ENCODE peak calls at places on chromosomes 5 and 9, in six cellular contexts. G is heart left ventricle, I is endothelial cell of umbilical vein, T is body of pancreas, O is K562, R is prostate gland. P is an unnamed sample.

GRCh38 chr5:42583322-42583721 is 160.1 kb downstream of the GHR start:
- DNase-seq in G (peak; percentile 58), R (peak; percentile 78), I (peak; percentile 59), T (peak; percentile 77), O (peak; percentile 71), P (peak; percentile 72)

GRCh38 chr9:113589890-113590289 is 126.4 kb downstream of the RGS3 start:
- DNase-seq in O (no peak), G (no peak), I (peak; percentile 71), R (no peak), T (no peak), P (no peak)

GRCh38 chr9:109926321-109926959 is 146.4 kb downstream of the PALM2AKAP2 start:
- DNase-seq in R (no peak), T (no peak), G (no peak), O (no peak), I (no peak), P (no peak)

GRCh38 chr5:179595916-179596315 is 27.6 kb downstream of the HNRNPH1 start:
- DNase-seq in R (no peak), G (no peak), O (no peak), I (no peak), T (no peak), P (no peak)

GRCh38 chr9:128911529-128912035 is 9.2 kb upstream of the PHYHD1 start:
- DNase-seq in I (peak; percentile 85), R (no peak), G (peak; percentile 87), T (peak; percentile 47), O (no peak), P (no peak)

GRCh38 chr9:121776009-121776738 is 124.7 kb downstream of the DAB2IP start:
- DNase-seq in T (no peak), O (no peak), G (peak; percentile 6), I (no peak), R (no peak), P (no peak)

GRCh38 chr5:115033861-115034260 is 135.8 kb downstream of the TRIM36 start:
- DNase-seq in T (no peak), R (no peak), O (no peak), G (no peak), I (no peak), P (peak; percentile 57)

GRCh38 chr5:116571568-116572321 is 2.9 kb downstream of the SEMA6A start:
- DNase-seq in G (no peak), I (no peak), O (no peak), T (no peak), R (no peak), P (peak; percentile 30)

GRCh38 chr9:35598863-35599590 is 6.0 kb upstream of the TESK1 start:
- DNase-seq in R (no peak), T (no peak), I (no peak), G (no peak), O (no peak), P (no peak)

GRCh38 chr9:12972608-12973589 is 198.1 kb downstream of the LURAP1L start:
- DNase-seq in G (no peak), I (no peak), R (peak; percentile 69), T (peak; percentile 18), O (no peak), P (no peak)

GRCh38 chr5:1018596-1018995 is 10.0 kb downstream of the NKD2 start:
- DNase-seq in R (no peak), I (no peak), G (no peak), O (no peak), T (no peak), P (no peak)

GRCh38 chr5:1019001-1019651 is 10.5 kb downstream of the NKD2 start:
- DNase-seq in G (no peak), T (no peak), O (no peak), R (no peak), I (no peak), P (no peak)

GRCh38 chr5:1017056-1017455 is 8.5 kb downstream of the NKD2 start:
- DNase-seq in I (no peak), O (no peak), G (no peak), R (no peak), T (no peak), P (no peak)

GRCh38 chr5:1016476-1016875 is 7.9 kb downstream of the NKD2 start:
- DNase-seq in T (no peak), G (no peak), R (no peak), O (no peak), I (no peak), P (no peak)

DNA sequence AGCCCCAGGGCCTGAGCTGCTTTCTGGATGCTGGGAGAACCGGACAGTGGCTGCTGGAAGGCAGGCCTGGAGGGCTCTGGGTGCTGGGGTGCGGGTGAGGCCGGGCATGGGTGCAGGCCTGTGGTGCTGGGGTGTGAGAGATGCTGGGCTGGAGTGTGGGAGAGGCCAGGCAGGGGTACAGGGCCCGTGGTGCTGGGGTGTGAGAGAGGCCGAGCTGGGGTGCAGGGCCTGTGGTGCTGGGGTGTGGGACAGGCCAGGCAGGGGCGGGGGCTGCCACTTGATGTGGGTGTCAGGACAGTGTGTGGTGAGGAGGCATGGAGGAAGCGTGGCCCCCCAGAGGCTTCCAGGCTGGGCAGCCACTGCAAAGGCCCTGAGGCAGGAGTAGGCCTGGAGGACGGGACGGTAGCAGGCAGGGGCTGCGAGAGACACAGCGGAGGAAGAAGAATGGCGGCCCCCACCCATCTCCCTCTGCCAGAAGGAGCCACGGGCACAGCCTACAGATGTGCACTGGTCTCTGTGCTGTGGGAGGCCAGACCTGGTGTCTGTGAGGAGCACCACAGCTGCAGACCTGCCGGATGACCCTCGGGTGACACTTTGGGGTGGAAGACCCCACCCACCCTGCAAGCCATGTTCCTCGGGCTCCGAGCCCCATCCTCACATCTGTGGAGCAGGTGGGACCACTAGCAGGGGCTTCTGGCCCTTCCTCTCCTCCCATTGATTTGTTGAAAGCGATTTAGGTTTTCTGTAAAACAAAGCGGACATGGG is 9.3 kb downstream of the NKD2 start:
- DNase-seq in I (no peak), G (no peak), O (no peak), R (no peak), T (no peak), P (no peak)
- H3K4me1 ChIP-seq in I (no peaks in the 10 kb centered on the region), G (no peaks in the 10 kb centered on the region), O (no peaks in the 10 kb centered on the region), R (peaks cover 5% of the 10 kb centered on the region), T (no peaks in the 10 kb centered on the region), P (no peaks in the 10 kb centered on the region)

DNA sequence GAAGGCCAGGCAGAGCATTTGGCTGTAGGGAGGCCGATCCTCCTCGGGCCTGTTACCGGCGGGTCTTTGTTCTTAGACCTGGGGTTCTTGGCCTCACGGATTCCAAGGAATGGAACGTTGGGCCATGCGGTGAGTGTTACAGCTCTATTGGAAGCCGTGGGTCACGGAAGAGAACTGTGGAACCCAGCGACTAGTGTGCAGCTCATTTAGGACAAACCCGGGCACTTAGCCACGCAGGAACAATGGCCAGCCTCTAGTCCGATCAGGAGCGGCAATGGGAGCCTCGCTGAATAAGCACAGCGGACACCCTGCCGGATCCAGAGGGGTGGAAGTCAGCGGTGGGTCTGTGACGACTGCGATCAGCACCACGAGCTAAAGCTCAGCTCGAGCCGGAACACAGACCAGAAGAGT is 53.9 kb upstream of the RPL26L1 start:
- DNase-seq in R (no peak), G (no peak), I (no peak), O (no peak), T (no peak), P (no peak)
- TF ChIP-seq POLR2A in R (no peak), G (no peak), I (no peak), O (no peak), T (peak; percentile 4), P (no peak)

DNA sequence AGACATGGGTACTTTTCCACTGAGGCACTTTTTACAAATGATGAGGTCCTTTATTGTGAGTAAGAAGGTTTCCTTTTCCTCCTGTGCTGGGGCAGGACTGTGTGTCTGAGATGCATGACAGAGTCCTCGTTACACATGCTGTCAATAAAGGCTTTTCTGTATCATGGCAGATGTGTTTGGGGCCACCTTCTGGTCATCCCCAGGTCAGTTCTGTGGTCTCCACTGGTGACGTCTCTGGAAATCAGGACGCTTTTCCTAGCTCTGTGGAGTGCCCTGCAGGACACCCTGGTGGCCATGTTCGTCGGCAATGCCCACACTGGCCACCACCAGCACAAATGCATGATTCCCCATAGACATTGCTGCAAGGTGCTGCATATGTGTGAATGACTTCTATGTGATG is 2.8 kb downstream of the CMBL start:
- DNase-seq in O (peak; percentile 74), G (no peak), I (no peak), R (no peak), T (no peak), P (no peak)
- TF ChIP-seq CTCF in O (peak; percentile 85), G (no peak), I (no peak), R (no peak), T (no peak), P (peak; percentile 8)

GRCh38 chr5:151026674-151027073 is 6.3 kb downstream of the GPX3 start:
- DNase-seq in O (no peak), R (no peak), T (no peak), I (no peak), G (peak; percentile 35), P (peak; percentile 80)
- H3K4me1 ChIP-seq in O (peaks cover 33% of the 10 kb centered on the region), R (peaks cover 22% of the 10 kb centered on the region), T (peaks cover 23% of the 10 kb centered on the region), I (peaks cover 17% of the 10 kb centered on the region), G (peaks cover 59% of the 10 kb centered on the region), P (peaks cover 40% of the 10 kb centered on the region)

DNA sequence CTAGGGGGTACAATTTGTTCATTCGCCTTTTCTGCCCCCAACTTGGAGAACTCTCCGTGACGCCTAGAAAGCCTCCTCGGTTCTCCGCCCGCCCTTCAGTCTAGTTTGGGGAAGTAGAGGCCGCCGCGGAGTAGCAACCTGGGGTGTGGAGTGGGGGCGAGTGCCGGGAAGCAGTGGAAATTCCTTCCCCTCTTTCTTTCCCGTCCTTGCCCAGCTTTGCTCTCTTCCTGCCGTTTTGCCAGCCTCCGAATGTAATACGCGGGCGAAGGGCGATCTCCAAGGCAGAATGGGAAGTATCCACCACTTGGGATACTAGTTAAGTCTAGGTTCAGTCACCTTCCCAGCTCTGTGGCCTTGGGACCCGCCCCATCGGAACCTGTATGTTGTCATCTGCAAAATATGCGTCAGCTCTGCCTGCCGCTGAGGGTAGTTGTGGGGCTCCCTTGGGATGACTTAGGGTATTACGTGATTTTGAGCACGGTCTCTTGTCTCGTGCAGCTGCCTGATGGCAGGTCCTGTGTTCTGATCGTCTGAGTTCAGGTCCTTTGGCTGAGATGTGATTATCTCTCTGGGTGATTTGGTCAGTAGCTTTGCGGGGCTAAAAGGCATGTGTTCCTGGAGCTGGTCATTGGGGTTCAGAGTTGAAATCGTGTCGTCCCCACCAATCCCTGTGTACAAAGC is 726 bp downstream of the PAM start:
- DNase-seq in I (peak; percentile 78), T (peak; percentile 78), G (peak; percentile 55), O (peak; percentile 16), R (peak; percentile 39), P (peak; percentile 50)
- TF ChIP-seq POLR2A in I (no peak), T (no peak), G (no peak), O (no peak), R (peak; percentile 34), P (no peak)

DNA sequence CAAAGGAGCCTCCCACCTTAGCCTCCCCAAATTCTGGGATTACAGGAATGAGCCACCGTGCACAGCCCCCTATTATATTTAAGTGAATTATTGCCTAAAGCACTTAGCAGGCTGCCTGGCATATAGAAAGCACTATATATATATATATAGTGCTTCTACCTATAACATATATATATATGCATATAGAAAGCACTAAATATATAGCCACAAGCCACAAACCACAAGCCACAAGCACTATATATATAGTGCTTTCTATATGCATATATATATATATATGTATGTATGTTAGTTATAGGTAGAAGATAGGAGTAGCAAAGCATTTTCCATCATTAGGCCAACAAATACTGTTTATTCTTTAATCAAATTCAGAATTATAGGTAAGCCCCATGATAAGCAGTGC is 185.8 kb downstream of the CWC27 start:
- DNase-seq in R (no peak), I (no peak), T (no peak), O (no peak), G (no peak), P (no peak)
- TF ChIP-seq CTCF in R (no peak), I (no peak), T (no peak), O (no peak), G (no peak), P (no peak)